ENCODE peak calls at places on chromosome 12, in seven cellular contexts. One of them, this sample, is unnamed.

GRCh38 chr12:47870175-47870781 is 34.5 kb downstream of the VDR start:
- DNase-seq in astrocyte of the spinal cord: no peak
- DNase-seq in stimulated activated CD8-positive, alpha-beta memory T cell treated with anti-CD3 and anti-CD28 coated beads, Interleukin-4, amount 100 ng/mL, for 1 hour: no peak
- DNase-seq in small intestine: peak
- DNase-seq in tibial nerve: peak
- DNase-seq in hepatic stellate cell: peak
- DNase-seq in NCI-H2171 treated with DMSO at 0.1 percent for 48 hours: no peak
- DNase-seq in this sample: no peak

GRCh38 chr12:122921917-122922316 is 26.0 kb upstream of the VPS37B start:
- DNase-seq in NCI-H2171 treated with DMSO at 0.1 percent for 48 hours: no peak
- DNase-seq in stimulated activated CD8-positive, alpha-beta memory T cell treated with anti-CD3 and anti-CD28 coated beads, Interleukin-4, amount 100 ng/mL, for 1 hour: no peak
- DNase-seq in small intestine: peak
- DNase-seq in tibial nerve: no peak
- DNase-seq in astrocyte of the spinal cord: no peak
- DNase-seq in hepatic stellate cell: no peak
- DNase-seq in this sample: no peak

GRCh38 chr12:122899887-122900286 is 4.0 kb upstream of the VPS37B start:
- DNase-seq in NCI-H2171 treated with DMSO at 0.1 percent for 48 hours: no peak
- DNase-seq in astrocyte of the spinal cord: no peak
- DNase-seq in hepatic stellate cell: no peak
- DNase-seq in tibial nerve: no peak
- DNase-seq in stimulated activated CD8-positive, alpha-beta memory T cell treated with anti-CD3 and anti-CD28 coated beads, Interleukin-4, amount 100 ng/mL, for 1 hour: no peak
- DNase-seq in small intestine: no peak
- DNase-seq in this sample: no peak

GRCh38 chr12:84201976-84202375 is 710.6 kb downstream of the SLC6A15 start:
- DNase-seq in tibial nerve: no peak
- DNase-seq in hepatic stellate cell: no peak
- DNase-seq in stimulated activated CD8-positive, alpha-beta memory T cell treated with anti-CD3 and anti-CD28 coated beads, Interleukin-4, amount 100 ng/mL, for 1 hour: no peak
- DNase-seq in NCI-H2171 treated with DMSO at 0.1 percent for 48 hours: peak
- DNase-seq in small intestine: no peak
- DNase-seq in astrocyte of the spinal cord: no peak
- DNase-seq in this sample: no peak

GRCh38 chr12:1204581-1205121 is 213.6 kb downstream of the ERC1 start:
- DNase-seq in NCI-H2171 treated with DMSO at 0.1 percent for 48 hours: peak
- DNase-seq in tibial nerve: no peak
- DNase-seq in small intestine: no peak
- DNase-seq in stimulated activated CD8-positive, alpha-beta memory T cell treated with anti-CD3 and anti-CD28 coated beads, Interleukin-4, amount 100 ng/mL, for 1 hour: no peak
- DNase-seq in hepatic stellate cell: no peak
- DNase-seq in astrocyte of the spinal cord: peak
- DNase-seq in this sample: no peak

GRCh38 chr12:19198272-19198671 is 68.7 kb downstream of the PLEKHA5 start:
- DNase-seq in astrocyte of the spinal cord: peak
- DNase-seq in tibial nerve: no peak
- DNase-seq in NCI-H2171 treated with DMSO at 0.1 percent for 48 hours: no peak
- DNase-seq in small intestine: no peak
- DNase-seq in hepatic stellate cell: peak
- DNase-seq in stimulated activated CD8-positive, alpha-beta memory T cell treated with anti-CD3 and anti-CD28 coated beads, Interleukin-4, amount 100 ng/mL, for 1 hour: no peak
- DNase-seq in this sample: no peak

GRCh38 chr12:6772331-6772695 is at the start of gene LAG3:
- DNase-seq in small intestine: no peak
- DNase-seq in NCI-H2171 treated with DMSO at 0.1 percent for 48 hours: no peak
- DNase-seq in stimulated activated CD8-positive, alpha-beta memory T cell treated with anti-CD3 and anti-CD28 coated beads, Interleukin-4, amount 100 ng/mL, for 1 hour: no peak
- DNase-seq in hepatic stellate cell: no peak
- DNase-seq in astrocyte of the spinal cord: no peak
- DNase-seq in tibial nerve: no peak
- DNase-seq in this sample: no peak

GRCh38 chr12:127548123-127548553 is 718.8 kb upstream of the TMEM132C start:
- DNase-seq in small intestine: no peak
- DNase-seq in hepatic stellate cell: no peak
- DNase-seq in stimulated activated CD8-positive, alpha-beta memory T cell treated with anti-CD3 and anti-CD28 coated beads, Interleukin-4, amount 100 ng/mL, for 1 hour: no peak
- DNase-seq in tibial nerve: no peak
- DNase-seq in NCI-H2171 treated with DMSO at 0.1 percent for 48 hours: no peak
- DNase-seq in astrocyte of the spinal cord: peak
- DNase-seq in this sample: no peak

GRCh38 chr12:44763021-44763420 is 113.1 kb downstream of the NELL2 start:
- DNase-seq in hepatic stellate cell: no peak
- DNase-seq in stimulated activated CD8-positive, alpha-beta memory T cell treated with anti-CD3 and anti-CD28 coated beads, Interleukin-4, amount 100 ng/mL, for 1 hour: no peak
- DNase-seq in NCI-H2171 treated with DMSO at 0.1 percent for 48 hours: no peak
- DNase-seq in small intestine: no peak
- DNase-seq in tibial nerve: no peak
- DNase-seq in astrocyte of the spinal cord: no peak
- DNase-seq in this sample: no peak

This sample was measured in stimulated activated effector memory CD8-positive, alpha-beta T cell treated with anti-CD3 and anti-CD28 coated beads, Interleukin-12 subunit alpha, Interleukin-12 subunit beta, amount 100 ng/mL, for 72 hours.